ENCODE peak calls at places on chromosomes 2 and 18, in seven cellular contexts. V is brain microvascular endothelial cell; F is B cell; N is K562; P is CD4-positive, alpha-beta T cell; M is lower lobe of right lung; I is fibroblast of lung. T is an unnamed sample.

GRCh38 chr2:236933351-236933750 is 152.3 kb upstream of the COPS8 start:
- DNase-seq in V (no peak), F (no peak), N (no peak), P (no peak), M (no peak), I (no peak), T (no peak)

GRCh38 chr18:47871288-47871687 is 59.2 kb downstream of the SMAD2 start:
- DNase-seq in V (no peak), F (no peak), N (no peak), P (no peak), M (no peak), I (no peak), T (no peak)

GRCh38 chr2:31071741-31072140 is 66.5 kb downstream of the GALNT14 start:
- DNase-seq in V (no peak), F (no peak), N (no peak), P (no peak), M (no peak), I (no peak), T (no peak)

GRCh38 chr2:106336740-106337139 is 131.5 kb downstream of the RGPD3 start:
- DNase-seq in V (no peak), F (no peak), N (no peak), P (no peak), M (no peak), I (no peak), T (no peak)

GRCh38 chr2:127901339-127902072 is 15.8 kb upstream of the AMMECR1L start:
- DNase-seq in V (peak), F (no peak), N (no peak), P (no peak), M (no peak), I (peak), T (no peak)

GRCh38 chr2:235868224-235868623 is 300.0 kb downstream of the GBX2 start:
- DNase-seq in V (no peak), F (no peak), N (no peak), P (no peak), M (no peak), I (peak), T (no peak)

GRCh38 chr2:31877008-31877407 is 133.8 kb downstream of the MEMO1 start:
- DNase-seq in V (peak), F (no peak), N (no peak), P (no peak), M (no peak), I (peak), T (no peak)

GRCh38 chr2:44912660-44913059 is 28.8 kb upstream of the SIX3 start:
- DNase-seq in V (no peak), F (no peak), N (no peak), P (no peak), M (no peak), I (peak), T (no peak)

GRCh38 chr2:215843579-215843978 is 169.8 kb downstream of the MREG start:
- DNase-seq in V (peak), F (no peak), N (no peak), P (no peak), M (no peak), I (peak), T (no peak)

DNA sequence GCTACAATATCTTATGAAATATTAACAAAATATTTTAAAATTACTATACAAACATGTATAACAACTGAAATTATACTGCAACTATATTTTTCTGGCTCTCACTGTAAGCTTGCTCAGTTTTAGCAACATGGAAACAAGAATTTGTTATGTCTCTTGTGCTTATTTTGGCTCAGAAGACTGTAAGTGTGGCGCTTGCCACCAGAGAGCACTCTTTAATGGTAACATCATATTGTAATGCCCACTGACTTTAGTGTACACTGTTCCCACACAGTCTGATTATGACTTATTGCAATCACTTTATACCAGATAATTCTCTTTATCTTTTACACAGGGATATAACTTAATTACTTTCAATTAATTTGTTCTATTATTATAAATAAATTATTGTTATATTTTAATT is 1500.6 kb upstream of the TMEFF2 start:
- DNase-seq in V (peak), F (no peak), N (peak), P (no peak), M (no peak), I (peak), T (no peak)
- TF ChIP-seq CTCF in V (peak), F (no peak), N (no peak), P (no peak), M (no peak), I (no peak), T (no peak)

DNA sequence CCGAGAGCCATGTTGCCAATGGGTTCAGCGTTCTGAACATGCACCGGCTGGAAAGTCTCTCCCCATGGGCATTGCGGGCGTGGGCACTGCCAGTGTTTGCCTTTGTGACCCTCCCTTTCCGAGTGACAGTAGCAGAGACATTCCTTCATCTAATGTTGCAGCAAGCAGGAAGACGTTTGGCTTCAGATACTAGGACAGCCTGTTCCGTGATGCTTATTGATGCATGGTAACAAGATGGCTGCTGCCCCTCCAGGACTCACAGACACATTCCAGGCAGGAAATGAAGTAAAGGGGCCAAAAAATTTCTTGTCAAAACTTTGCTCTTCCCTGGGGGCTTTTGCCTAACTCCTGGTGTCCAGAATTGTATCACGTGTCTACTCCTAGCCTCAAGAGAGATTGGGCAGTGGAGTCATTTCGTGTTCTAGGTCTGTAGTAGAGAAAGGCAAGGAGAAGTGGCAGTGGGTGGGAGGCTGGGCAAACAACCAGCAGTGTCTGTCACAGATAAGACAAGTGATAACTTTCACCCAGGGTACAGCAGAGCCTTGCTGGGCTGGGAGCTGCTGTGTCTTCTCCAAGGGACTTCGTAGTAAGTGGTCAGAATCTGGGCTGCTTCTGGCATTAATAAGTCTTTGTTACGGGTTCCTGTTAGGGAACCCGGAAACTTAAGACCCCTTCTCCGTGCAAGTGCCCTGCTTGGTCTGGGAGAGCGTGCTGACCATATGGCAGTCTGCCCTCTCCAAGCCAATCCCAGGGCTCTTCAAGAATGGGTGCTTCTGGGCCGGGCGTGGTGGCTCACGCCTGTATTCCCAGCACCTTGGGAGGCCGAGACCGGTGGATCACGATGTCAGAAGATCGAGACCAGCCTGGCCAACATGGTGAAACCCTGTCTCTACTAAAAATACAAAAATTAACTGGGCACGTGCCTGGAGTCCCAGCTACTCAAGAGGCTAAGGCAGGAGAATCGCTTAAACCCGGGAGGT is 93.5 kb downstream of the TFCP2L1 start:
- DNase-seq in V (no peak), F (no peak), N (peak), P (no peak), M (peak), I (no peak), T (no peak)
- TF ChIP-seq CTCF in V (no peak), F (no peak), N (no peak), P (no peak), M (no peak), I (no peak), T (no peak)

GRCh38 chr2:86520153-86520552 is 43.1 kb downstream of the CHMP3 start:
- DNase-seq in V (no peak), F (no peak), N (peak), P (no peak), M (no peak), I (no peak), T (no peak)

GRCh38 chr2:86519349-86519748 is 43.9 kb downstream of the CHMP3 start:
- DNase-seq in V (no peak), F (no peak), N (no peak), P (no peak), M (no peak), I (peak), T (no peak)

GRCh38 chr2:86521922-86522321 is 41.3 kb downstream of the CHMP3 start:
- DNase-seq in V (no peak), F (no peak), N (no peak), P (no peak), M (no peak), I (no peak), T (no peak)

GRCh38 chr2:86522711-86523110 is 40.5 kb downstream of the CHMP3 start:
- DNase-seq in V (no peak), F (no peak), N (no peak), P (no peak), M (no peak), I (no peak), T (no peak)

DNA sequence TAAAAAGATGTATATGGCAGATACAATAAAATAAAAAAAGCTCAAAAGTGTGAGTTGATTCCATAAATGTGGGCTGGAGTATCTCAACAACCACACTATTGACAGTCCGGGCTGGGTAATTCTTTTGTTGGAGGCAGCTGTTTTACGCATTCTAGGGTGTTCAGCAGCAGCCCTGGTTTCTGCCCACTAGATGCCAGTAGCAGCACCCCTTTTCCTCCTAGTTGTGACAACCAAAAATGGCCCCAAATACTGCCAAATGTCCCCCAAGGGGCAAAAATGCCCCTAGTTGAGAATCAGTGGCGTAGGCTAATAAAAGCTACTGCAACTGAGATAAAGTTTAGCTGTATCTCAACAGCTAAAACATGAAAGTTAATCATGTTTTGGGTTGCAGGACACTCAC is 44.7 kb downstream of the CHMP3 start:
- DNase-seq in V (no peak), F (peak), N (no peak), P (peak), M (no peak), I (peak), T (no peak)
- TF ChIP-seq CTCF in V (peak), F (peak), N (peak), P (peak), M (peak), I (peak), T (no peak)

GRCh38 chr2:134351899-134352298 is 98.0 kb downstream of the MGAT5 start:
- DNase-seq in V (no peak), F (no peak), N (no peak), P (no peak), M (no peak), I (no peak), T (no peak)
- TF ChIP-seq CTCF in V (no peak), F (no peak), N (no peak), P (no peak), M (no peak), I (no peak), T (no peak)

DNA sequence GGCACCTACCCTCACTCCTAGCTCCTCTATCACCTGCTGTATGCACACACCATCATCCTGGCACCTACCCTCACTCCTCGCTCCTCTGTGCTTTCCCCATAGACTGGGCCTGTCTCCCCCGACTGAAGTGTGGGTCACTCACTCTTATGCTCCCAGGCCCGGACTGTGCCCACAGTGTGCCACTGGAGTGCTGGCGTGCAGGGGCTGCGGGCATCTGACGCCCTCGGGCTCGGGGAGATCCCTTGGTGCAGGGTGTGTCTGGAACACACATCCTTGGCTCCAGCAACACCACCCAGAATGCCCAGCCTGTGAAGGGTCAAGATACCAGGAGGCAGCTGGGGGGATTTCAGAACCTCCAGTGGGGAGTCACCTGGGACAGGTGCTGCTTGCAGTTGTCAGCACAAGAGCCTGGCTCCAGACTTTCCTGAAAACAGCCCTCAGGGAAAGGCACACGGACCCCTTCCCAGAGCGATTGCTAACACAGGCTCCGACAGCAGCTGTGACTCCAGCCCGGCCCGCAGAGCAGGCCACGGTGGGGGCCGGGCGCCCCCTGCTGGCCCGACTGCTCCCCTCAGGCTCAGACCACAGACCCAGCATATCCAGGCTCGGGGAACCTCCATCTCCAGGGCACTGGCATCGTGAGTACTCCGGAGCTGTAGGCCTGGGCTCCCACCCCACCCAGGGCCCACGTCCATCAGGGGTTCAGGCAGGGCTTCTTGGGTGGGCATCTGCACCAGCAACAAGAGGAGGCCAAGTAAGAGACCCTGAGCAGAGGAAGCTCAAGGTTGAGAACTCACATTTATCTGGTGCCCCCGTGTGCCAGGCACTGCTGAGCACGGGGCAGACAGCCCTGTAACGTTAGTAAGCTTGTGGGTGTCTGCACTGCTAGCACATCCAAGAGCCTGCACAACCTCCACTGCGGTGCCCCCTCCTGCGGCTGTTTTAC is 8.6 kb downstream of the HS1BP3 start:
- DNase-seq in V (peak), F (peak), N (peak), P (peak), M (peak), I (peak), T (peak)
- TF ChIP-seq CTCF in V (peak), F (peak), N (peak), P (peak), M (peak), I (peak), T (peak)

GRCh38 chr2:188940171-188940570 is 34.0 kb upstream of the COL3A1 start:
- DNase-seq in V (no peak), F (no peak), N (no peak), P (no peak), M (no peak), I (peak), T (no peak)

GRCh38 chr2:188937228-188938220 is 36.6 kb upstream of the COL3A1 start:
- DNase-seq in V (peak), F (no peak), N (no peak), P (no peak), M (no peak), I (peak), T (no peak)
- TF ChIP-seq CTCF in V (no peak), F (no peak), N (no peak), P (no peak), M (no peak), I (no peak), T (no peak)

GRCh38 chr2:130304726-130305125 is 38.0 kb upstream of the IMP4 start:
- DNase-seq in V (no peak), F (no peak), N (no peak), P (no peak), M (no peak), I (no peak), T (no peak)

GRCh38 chr2:130303142-130303541 is 39.6 kb upstream of the IMP4 start:
- DNase-seq in V (no peak), F (no peak), N (no peak), P (no peak), M (no peak), I (no peak), T (no peak)

GRCh38 chr2:130300258-130300969 is 42.3 kb upstream of the IMP4 start:
- DNase-seq in V (no peak), F (no peak), N (no peak), P (no peak), M (no peak), I (no peak), T (no peak)

GRCh38 chr2:130300970-130301348 is 41.7 kb upstream of the IMP4 start:
- DNase-seq in V (no peak), F (no peak), N (no peak), P (no peak), M (no peak), I (no peak), T (no peak)

DNA sequence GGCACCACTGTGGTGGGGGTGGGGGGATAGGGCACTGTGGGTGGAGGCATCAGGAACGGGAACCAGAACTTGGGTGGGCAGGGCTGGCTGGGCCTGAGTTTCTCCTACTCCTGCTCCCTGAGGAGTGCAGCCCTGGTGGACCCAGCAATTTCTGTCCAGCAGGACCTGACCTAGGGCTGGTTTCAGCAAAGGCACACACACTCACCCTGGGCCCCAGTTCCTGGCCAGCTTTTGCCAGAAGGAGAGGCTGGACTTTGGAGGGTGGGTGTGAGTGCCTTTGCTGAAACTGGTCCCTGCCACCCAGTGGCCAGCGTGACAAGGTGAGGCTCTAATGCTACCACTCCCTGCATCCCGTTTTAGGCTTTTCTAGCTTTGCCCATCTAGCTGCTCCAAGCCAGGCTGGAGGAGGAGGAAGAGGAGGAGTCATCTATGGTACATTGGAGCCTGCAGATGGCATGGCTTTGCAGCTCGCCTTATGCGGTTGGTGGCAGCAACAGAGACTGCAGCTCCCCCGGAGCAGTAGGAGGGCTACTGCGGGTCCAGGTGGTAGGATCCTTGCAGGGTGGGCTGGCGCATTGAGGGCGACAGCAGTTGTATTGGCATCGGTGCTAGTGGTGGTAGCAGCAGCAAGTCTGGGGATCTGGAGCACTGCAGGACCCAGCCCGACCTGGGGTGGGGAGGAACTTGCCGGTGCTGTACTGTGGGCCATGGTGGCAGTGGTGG is 40.4 kb upstream of the IMP4 start:
- DNase-seq in V (no peak), F (no peak), N (no peak), P (no peak), M (no peak), I (no peak), T (no peak)
- TF ChIP-seq CTCF in V (no peak), F (no peak), N (no peak), P (no peak), M (no peak), I (no peak), T (no peak)

GRCh38 chr18:73514449-73514848 is 633.2 kb downstream of the FBXO15 start:
- DNase-seq in V (no peak), F (no peak), N (no peak), P (no peak), M (no peak), I (no peak), T (no peak)

DNA sequence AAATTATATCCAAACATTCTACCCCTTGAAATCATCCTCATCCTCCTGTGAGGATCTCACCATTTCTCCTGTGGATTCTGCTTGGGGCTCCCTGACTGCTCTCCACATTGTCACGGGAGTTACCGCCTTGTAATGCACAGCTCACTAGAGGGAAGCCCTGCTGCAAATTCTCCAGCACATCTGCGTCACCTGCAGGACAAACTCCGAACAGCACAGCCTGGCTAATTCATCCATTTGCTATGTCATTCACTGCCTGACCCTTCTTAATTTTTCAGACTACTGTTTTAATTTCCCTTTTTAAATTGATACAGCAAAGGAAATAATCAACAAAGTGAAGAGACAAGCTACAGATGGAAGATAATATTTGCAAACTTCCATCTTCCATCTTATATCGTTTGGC is 627.4 kb downstream of the FBXO15 start:
- DNase-seq in V (no peak), F (no peak), N (no peak), P (no peak), M (no peak), I (peak), T (no peak)
- TF ChIP-seq CTCF in V (peak), F (no peak), N (no peak), P (no peak), M (no peak), I (no peak), T (peak)